ENCODE peak calls at places on chromosomes 6 and 20, in six cellular contexts. A, T, S, C, I and D are unnamed samples.

GRCh38 chr6:125341460-125341859 is 39.7 kb upstream of the HDDC2 start:
- DNase-seq in C (no peak), A (no peak), S (no peak), I (no peak), T (no peak), D (no peak)

GRCh38 chr6:132316970-132317369 is 84.3 kb downstream of the MOXD1 start:
- DNase-seq in I (no peak), S (no peak), A (no peak), C (no peak), T (no peak), D (no peak)

GRCh38 chr6:9766240-9766915 is 648.5 kb downstream of the TFAP2A start:
- DNase-seq in A (no peak), I (peak), S (no peak), T (no peak), C (no peak), D (no peak)

GRCh38 chr20:43545837-43546578 is 12.8 kb upstream of the SGK2 start:
- DNase-seq in A (no peak), T (no peak), I (no peak), S (no peak), C (no peak), D (no peak)

GRCh38 chr6:18447552-18447951 is 60.4 kb downstream of the RNF144B start:
- DNase-seq in S (no peak), A (no peak), C (no peak), I (no peak), T (no peak), D (no peak)

GRCh38 chr6:15770347-15771143 is 107.7 kb upstream of the DTNBP1 start:
- DNase-seq in A (no peak), I (no peak), T (peak), S (no peak), C (no peak), D (no peak)

GRCh38 chr6:159984268-159984786 is 15.4 kb downstream of the IGF2R start:
- DNase-seq in T (no peak), A (no peak), C (no peak), S (no peak), I (no peak), D (no peak)

GRCh38 chr6:169070506-169071176 is 183.0 kb downstream of the THBS2 start:
- DNase-seq in T (no peak), A (peak), S (no peak), C (peak), I (peak), D (no peak)

GRCh38 chr20:23536601-23537000 is 31.7 kb downstream of the CST9L start:
- DNase-seq in C (no peak), I (no peak), T (no peak), S (no peak), A (no peak), D (no peak)

GRCh38 chr20:42688576-42688975 is 501.1 kb downstream of the PTPRT start:
- DNase-seq in A (no peak), T (no peak), I (no peak), S (no peak), C (no peak), D (no peak)

GRCh38 chr20:57654363-57654997 is 34.3 kb upstream of the ZBP1 start:
- DNase-seq in A (no peak), C (peak), T (peak), I (peak), S (no peak), D (peak)

GRCh38 chr20:18276821-18277220 is 11.5 kb upstream of the ZNF133 start:
- DNase-seq in C (peak), I (peak), A (peak), S (no peak), T (peak), D (peak)
- TF ChIP-seq CTCF in C (peak), I (peak), A (peak), S (peak), T (peak), D (no peak)

GRCh38 chr6:16956371-16956770 is 145.5 kb upstream of the STMND1 start:
- DNase-seq in A (no peak), C (no peak), T (no peak), I (no peak), S (no peak), D (no peak)
- TF ChIP-seq CTCF in A (no peak), C (no peak), T (no peak), I (no peak), S (no peak), D (no peak)

GRCh38 chr20:25696384-25697131 is at the start of gene ZNF337:
- DNase-seq in A (peak), T (peak), C (peak), S (peak), I (peak), D (peak)
- TF ChIP-seq CTCF in A (peak), T (peak), C (no peak), S (no peak), I (peak), D (no peak)

DNA sequence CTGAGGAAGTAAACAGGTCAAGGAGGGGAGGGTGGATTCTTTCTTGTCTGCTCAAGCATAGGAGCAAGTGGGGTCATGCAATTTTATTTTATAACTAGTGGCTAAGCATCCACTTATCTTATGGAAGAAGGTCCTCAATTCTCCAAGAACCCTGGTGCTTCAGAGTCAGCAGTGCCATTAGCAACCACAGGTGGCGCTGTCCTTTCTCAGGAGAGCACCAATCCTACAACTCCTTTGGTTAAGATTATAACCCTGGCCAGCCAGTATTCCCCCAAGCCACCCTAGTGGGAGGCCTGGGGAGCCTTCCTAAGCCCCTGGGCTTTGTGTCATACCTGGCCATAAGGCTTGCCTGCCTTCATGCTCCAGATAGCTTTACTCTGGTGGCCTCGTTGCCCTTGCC is 60.7 kb downstream of the PCSK2 start:
- DNase-seq in T (no peak), S (no peak), A (no peak), I (no peak), C (no peak), D (no peak)
- TF ChIP-seq CTCF in T (no peak), S (no peak), A (no peak), I (no peak), C (no peak), D (no peak)

GRCh38 chr6:39865011-39865888 is 69.0 kb downstream of the MOCS1 start:
- DNase-seq in T (peak), I (no peak), A (peak), S (no peak), C (peak), D (no peak)
- TF ChIP-seq CTCF in T (peak), I (peak), A (peak), S (peak), C (peak), D (no peak)

GRCh38 chr6:156938143-156938542 is 161.0 kb downstream of the ARID1B start:
- DNase-seq in T (no peak), S (no peak), A (no peak), I (no peak), C (no peak), D (no peak)

GRCh38 chr6:156943167-156943566 is 166.0 kb downstream of the ARID1B start:
- DNase-seq in C (no peak), S (no peak), A (no peak), I (peak), T (no peak), D (no peak)

GRCh38 chr6:156943816-156944215 is 166.6 kb downstream of the ARID1B start:
- DNase-seq in C (no peak), S (no peak), A (no peak), T (no peak), I (no peak), D (no peak)

GRCh38 chr6:156944412-156944811 is 167.2 kb downstream of the ARID1B start:
- DNase-seq in S (no peak), I (no peak), T (no peak), C (no peak), A (no peak), D (no peak)

GRCh38 chr6:156942266-156942665 is 165.1 kb downstream of the ARID1B start:
- DNase-seq in C (no peak), T (no peak), S (no peak), I (no peak), A (no peak), D (no peak)
- TF ChIP-seq CTCF in C (no peak), T (peak), S (no peak), I (no peak), A (no peak), D (no peak)